ENCODE peak calls at places on chromosome 22, in seven cellular contexts. V is K562, T is H9, L is left lung, X is A673, S is heart left ventricle, Q is psoas muscle. M is an unnamed sample. For H3K4me1, the result is how much of the 10 kb centered on the place peaks cover.

GRCh38 chr22:50125029-50125428 is 35.2 kb downstream of the MOV10L1 start:
- DNase-seq in V (no peak), T (no peak), L (no peak), X (no peak), S (no peak), Q (no peak), M (no peak)

GRCh38 chr22:33515733-33516297 is 404.5 kb downstream of the LARGE1 start:
- DNase-seq in V (no peak), T (no peak), L (no peak), X (no peak), S (no peak), Q (no peak), M (no peak)

GRCh38 chr22:19785461-19786263 is 25.1 kb downstream of the TBX1 start:
- DNase-seq in V (no peak), T (no peak), L (no peak), X (no peak), S (no peak), Q (peak), M (no peak)

GRCh38 chr22:37638351-37639069 is 959 bp upstream of the SH3BP1 start:
- DNase-seq in V (no peak), T (peak), L (no peak), X (no peak), S (no peak), Q (no peak), M (no peak)

GRCh38 chr22:49728566-49729271 is 99.0 kb downstream of the BRD1 start:
- DNase-seq in V (no peak), T (no peak), L (peak), X (no peak), S (no peak), Q (no peak), M (no peak)

GRCh38 chr22:42416671-42417230 is 15.5 kb downstream of the NFAM1 start:
- DNase-seq in V (no peak), T (no peak), L (no peak), X (no peak), S (no peak), Q (no peak), M (no peak)

GRCh38 chr22:42673898-42674390 is 24.8 kb upstream of the CYB5R3 start:
- DNase-seq in V (no peak), T (no peak), L (no peak), X (no peak), S (no peak), Q (no peak), M (no peak)

GRCh38 chr22:34283844-34284243 is 363.6 kb upstream of the LARGE1 start:
- DNase-seq in V (no peak), T (no peak), L (no peak), X (no peak), S (no peak), Q (no peak), M (no peak)

GRCh38 chr22:42644422-42645340 is 4.3 kb upstream of the ATP5MGL start:
- DNase-seq in V (no peak), T (peak), L (peak), X (peak), S (peak), Q (peak), M (no peak)

GRCh38 chr22:30422481-30423295 is 2.9 kb upstream of the MTFP1 start:
- DNase-seq in V (peak), T (peak), L (peak), X (peak), S (peak), Q (peak), M (peak)

GRCh38 chr22:27100789-27101188 is 443.4 kb downstream of the MIAT start:
- DNase-seq in V (no peak), T (peak), L (no peak), X (peak), S (no peak), Q (no peak), M (peak)

GRCh38 chr22:42925598-42925997 is 68.5 kb upstream of the ARFGAP3 start:
- DNase-seq in V (no peak), T (no peak), L (no peak), X (no peak), S (no peak), Q (no peak), M (no peak)

GRCh38 chr22:42717197-42717967 is 3.3 kb downstream of the A4GALT start:
- DNase-seq in V (peak), T (peak), L (no peak), X (peak), S (no peak), Q (no peak), M (no peak)

GRCh38 chr22:49007013-49007653 is 820.5 kb downstream of the BRD1 start:
- DNase-seq in V (no peak), T (peak), L (no peak), X (no peak), S (no peak), Q (peak), M (no peak)

GRCh38 chr22:21621891-21622623 is 7.8 kb downstream of the YDJC start:
- DNase-seq in V (peak), T (no peak), L (no peak), X (no peak), S (no peak), Q (no peak), M (peak)

GRCh38 chr22:21444701-21445436 is 22.3 kb upstream of the TMEM191C start:
- DNase-seq in V (no peak), T (peak), L (peak), X (no peak), S (no peak), Q (peak), M (no peak)

GRCh38 chr22:31650391-31650790 is 11.6 kb downstream of the PISD start:
- DNase-seq in V (no peak), T (no peak), L (no peak), X (no peak), S (no peak), Q (no peak), M (peak)

GRCh38 chr22:50057292-50057867 is 718 bp downstream of the TTLL8 start:
- DNase-seq in V (no peak), T (peak), L (no peak), X (no peak), S (no peak), Q (no peak), M (no peak)

GRCh38 chr22:31556627-31557203 is 60.4 kb downstream of the SFI1 start:
- DNase-seq in V (peak), T (no peak), L (no peak), X (peak), S (no peak), Q (no peak), M (peak)

GRCh38 chr22:48091060-48091650 is 1328.7 kb downstream of the TBC1D22A start:
- DNase-seq in V (no peak), T (no peak), L (peak), X (no peak), S (no peak), Q (no peak), M (no peak)

GRCh38 chr22:50087646-50088045 is 2.2 kb upstream of the MOV10L1 start:
- DNase-seq in V (no peak), T (no peak), L (no peak), X (no peak), S (no peak), Q (no peak), M (no peak)

GRCh38 chr22:43299736-43300135 is 43.4 kb downstream of the SCUBE1 start:
- DNase-seq in V (peak), T (no peak), L (no peak), X (no peak), S (no peak), Q (no peak), M (no peak)

GRCh38 chr22:37019309-37020191 is at the start of the genes MPST and TST:
- DNase-seq in V (peak), T (peak), L (peak), X (peak), S (peak), Q (peak), M (peak)

GRCh38 chr22:24535348-24535747 is 19.6 kb downstream of the GUCD1 start:
- DNase-seq in V (no peak), T (no peak), L (no peak), X (no peak), S (no peak), Q (peak), M (no peak)

GRCh38 chr22:41305646-41306045 is 4.3 kb downstream of the ZC3H7B start:
- DNase-seq in V (no peak), T (no peak), L (no peak), X (peak), S (no peak), Q (peak), M (peak)
- H3K4me1 ChIP-seq in V (under half), T (under half), L (under half), X (under half), S (under half), Q (under half), M (under half)

GRCh38 chr22:28815101-28815500 is 14.7 kb upstream of the XBP1 start:
- DNase-seq in V (no peak), T (no peak), L (no peak), X (no peak), S (no peak), Q (no peak), M (no peak)

GRCh38 chr22:28813772-28814518 is 13.6 kb upstream of the XBP1 start:
- DNase-seq in V (no peak), T (no peak), L (peak), X (no peak), S (peak), Q (no peak), M (no peak)

GRCh38 chr22:28817919-28818859 is 17.8 kb upstream of the XBP1 start:
- DNase-seq in V (no peak), T (no peak), L (peak), X (no peak), S (peak), Q (no peak), M (no peak)

GRCh38 chr22:28816994-28817530 is 16.7 kb upstream of the XBP1 start:
- DNase-seq in V (no peak), T (no peak), L (no peak), X (no peak), S (no peak), Q (no peak), M (no peak)

DNA sequence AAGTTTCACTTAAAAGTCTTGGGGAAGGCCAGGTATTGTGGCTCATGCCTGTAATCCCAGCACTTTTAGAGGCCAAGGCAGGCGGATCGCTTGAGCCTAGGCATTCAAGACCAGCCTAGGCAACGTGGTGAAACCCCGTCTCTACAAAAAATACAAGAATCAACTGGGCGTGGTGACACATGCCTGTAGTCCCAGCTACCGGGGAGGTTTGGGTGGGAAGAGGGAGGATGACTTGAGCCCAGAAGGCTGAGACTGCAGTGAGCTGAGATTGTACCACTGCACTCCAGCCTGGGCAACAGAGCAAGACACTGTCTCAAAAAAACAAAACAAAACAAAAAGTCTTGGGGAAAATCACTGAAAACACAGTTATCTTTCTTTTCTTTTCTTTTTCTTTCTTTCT is 15.4 kb upstream of the XBP1 start:
- DNase-seq in V (no peak), T (no peak), L (no peak), X (no peak), S (no peak), Q (no peak), M (no peak)
- H3K4me1 ChIP-seq in V (under half), T (under half), L (half or more), X (under half), S (half or more), Q (under half), M (under half)

GRCh38 chr22:46065733-46066454 is 84.4 kb upstream of the PPARA start:
- DNase-seq in V (no peak), T (no peak), L (no peak), X (no peak), S (no peak), Q (no peak), M (no peak)

GRCh38 chr22:46068176-46068907 is 82.0 kb upstream of the PPARA start:
- DNase-seq in V (no peak), T (no peak), L (no peak), X (peak), S (no peak), Q (no peak), M (no peak)

GRCh38 chr22:46064966-46065666 is 85.2 kb upstream of the PPARA start:
- DNase-seq in V (no peak), T (no peak), L (no peak), X (no peak), S (no peak), Q (peak), M (no peak)

GRCh38 chr22:46067159-46068111 is 82.9 kb upstream of the PPARA start:
- DNase-seq in V (no peak), T (no peak), L (peak), X (peak), S (no peak), Q (peak), M (no peak)

GRCh38 chr22:46066691-46067090 is 83.6 kb upstream of the PPARA start:
- DNase-seq in V (no peak), T (no peak), L (peak), X (peak), S (no peak), Q (peak), M (no peak)
- H3K4me1 ChIP-seq in V (under half), T (under half), L (half or more), X (under half), S (half or more), Q (under half), M (half or more)

GRCh38 chr22:44348963-44349950 is 36.5 kb upstream of the SHISAL1 start:
- DNase-seq in V (no peak), T (no peak), L (no peak), X (no peak), S (no peak), Q (no peak), M (no peak)
- H3K4me1 ChIP-seq in V (under half), T (under half), L (under half), X (under half), S (under half), Q (under half), M (under half)

GRCh38 chr22:23287136-23288095 is 107.1 kb downstream of the BCR start:
- DNase-seq in V (peak), T (no peak), L (no peak), X (no peak), S (no peak), Q (no peak), M (no peak)

GRCh38 chr22:23286296-23286695 is 106.0 kb downstream of the BCR start:
- DNase-seq in V (peak), T (no peak), L (no peak), X (no peak), S (no peak), Q (no peak), M (no peak)

GRCh38 chr22:23289851-23290724 is 109.8 kb downstream of the BCR start:
- DNase-seq in V (peak), T (peak), L (no peak), X (peak), S (no peak), Q (peak), M (peak)

GRCh38 chr22:23289130-23289503 is 108.8 kb downstream of the BCR start:
- DNase-seq in V (peak), T (no peak), L (no peak), X (no peak), S (no peak), Q (no peak), M (no peak)

DNA sequence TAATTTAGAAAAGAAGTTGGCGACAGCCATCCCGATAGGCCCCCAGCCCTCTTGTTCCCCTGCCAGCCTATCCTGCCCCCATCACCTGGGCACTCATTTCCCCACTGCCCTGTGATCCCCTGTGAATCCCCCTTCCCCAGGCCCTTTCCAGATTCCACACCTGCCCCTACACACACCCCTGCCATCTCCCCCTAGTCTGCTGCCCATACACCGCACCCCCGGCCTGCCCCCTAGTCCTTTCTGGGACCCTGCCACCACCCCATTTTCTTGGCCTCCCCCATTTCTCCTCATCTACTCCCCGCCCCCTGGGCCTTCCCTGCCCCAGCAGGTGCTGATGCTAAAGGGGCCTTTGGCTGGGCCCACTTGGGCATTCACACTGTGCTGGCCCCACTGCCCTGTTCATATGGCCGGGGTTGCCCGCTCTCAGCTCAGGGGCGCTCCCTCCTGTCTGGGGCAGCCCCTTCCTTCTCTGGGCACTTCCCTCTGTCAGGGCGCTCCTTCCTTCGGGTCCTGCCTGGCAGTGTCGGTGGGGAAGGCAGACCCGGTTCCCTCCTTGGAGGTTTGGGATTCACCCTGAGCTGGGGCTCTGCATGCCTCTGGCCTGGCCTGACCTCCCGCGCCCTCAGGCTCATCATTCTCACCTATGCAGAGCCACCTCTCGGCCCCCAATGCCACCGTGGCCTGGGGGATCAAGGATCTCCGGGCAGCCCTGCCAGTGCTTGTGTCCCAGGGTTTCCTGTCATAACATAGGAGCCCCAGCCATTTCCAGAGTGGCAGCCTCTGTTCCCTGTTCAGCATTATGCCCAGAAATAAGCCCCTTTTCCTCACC is 108.2 kb downstream of the BCR start:
- DNase-seq in V (peak), T (no peak), L (no peak), X (no peak), S (no peak), Q (no peak), M (no peak)
- H3K4me1 ChIP-seq in V (under half), T (under half), L (under half), X (under half), S (under half), Q (under half), M (under half)

DNA sequence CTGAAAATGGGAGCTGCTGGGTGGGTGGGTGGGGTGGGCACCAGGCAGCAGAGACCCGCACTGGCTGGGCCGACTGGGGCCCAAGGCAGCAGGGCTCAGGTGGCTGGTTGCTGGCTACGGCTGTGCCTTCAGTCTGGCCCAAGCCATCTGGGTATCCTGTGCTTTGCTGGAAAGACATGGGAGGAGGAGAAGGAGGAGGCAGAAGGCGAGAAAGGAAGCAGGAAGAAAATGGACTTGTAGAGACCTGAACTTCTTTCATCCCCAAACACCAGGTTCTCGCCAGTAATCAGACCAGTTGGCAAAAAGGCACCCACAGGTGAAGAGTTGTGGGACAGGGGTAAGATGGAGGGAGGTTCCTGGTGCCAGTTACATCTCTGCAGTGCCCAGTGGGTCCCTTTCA is 78.8 kb downstream of the IGLL1 start:
- DNase-seq in V (no peak), T (no peak), L (no peak), X (no peak), S (no peak), Q (no peak), M (no peak)
- H3K4me1 ChIP-seq in V (under half), T (under half), L (under half), X (under half), S (under half), Q (under half), M (under half)

GRCh38 chr22:39994046-39994565 is 648 bp upstream of the FAM83F start:
- DNase-seq in V (peak), T (no peak), L (no peak), X (no peak), S (no peak), Q (no peak), M (no peak)

GRCh38 chr22:39992088-39992826 is 2.5 kb upstream of the FAM83F start:
- DNase-seq in V (no peak), T (no peak), L (no peak), X (no peak), S (no peak), Q (no peak), M (no peak)

GRCh38 chr22:39996732-39997131 is 2.0 kb downstream of the FAM83F start:
- DNase-seq in V (no peak), T (no peak), L (no peak), X (no peak), S (no peak), Q (no peak), M (no peak)

GRCh38 chr22:39995346-39996252 is 845 bp downstream of the FAM83F start:
- DNase-seq in V (no peak), T (peak), L (no peak), X (no peak), S (no peak), Q (no peak), M (no peak)

GRCh38 chr22:39994566-39995345 is at the start of gene FAM83F:
- DNase-seq in V (no peak), T (peak), L (no peak), X (no peak), S (no peak), Q (no peak), M (no peak)
- H3K4me1 ChIP-seq in V (under half), T (under half), L (under half), X (under half), S (under half), Q (under half), M (under half)

GRCh38 chr22:17926516-17926915 is 97.8 kb downstream of the MICAL3 start:
- DNase-seq in V (no peak), T (no peak), L (no peak), X (no peak), S (no peak), Q (no peak), M (no peak)
- H3K4me1 ChIP-seq in V (under half), T (under half), L (under half), X (under half), S (under half), Q (half or more), M (under half)

GRCh38 chr22:35310556-35311550 is 11.2 kb downstream of the TOM1 start:
- DNase-seq in V (no peak), T (no peak), L (peak), X (no peak), S (no peak), Q (no peak), M (no peak)

GRCh38 chr22:35313311-35314121 is 13.8 kb downstream of the TOM1 start:
- DNase-seq in V (peak), T (no peak), L (peak), X (no peak), S (peak), Q (peak), M (peak)

GRCh38 chr22:35311551-35311999 is 11.9 kb downstream of the TOM1 start:
- DNase-seq in V (no peak), T (no peak), L (peak), X (no peak), S (no peak), Q (no peak), M (no peak)

GRCh38 chr22:35314161-35314942 is 14.7 kb downstream of the TOM1 start:
- DNase-seq in V (no peak), T (peak), L (peak), X (no peak), S (peak), Q (no peak), M (no peak)

GRCh38 chr22:35312198-35313059 is 12.7 kb downstream of the TOM1 start:
- DNase-seq in V (no peak), T (no peak), L (peak), X (no peak), S (no peak), Q (no peak), M (peak)
- H3K4me1 ChIP-seq in V (under half), T (under half), L (half or more), X (under half), S (half or more), Q (half or more), M (under half)